ENCODE peak calls at places on chromosomes 16 and 17, in five cellular contexts. C, E, R, U and S are unnamed samples.

GRCh38 chr17:72937687-72938086 is 154.8 kb downstream of the SLC39A11 start:
- DNase-seq in E (no peak), C (no peak), U (no peak), R (no peak), S (no peak)

GRCh38 chr17:28997811-28998210 is 8.0 kb downstream of the SEZ6 start:
- DNase-seq in U (no peak), R (no peak), E (no peak), C (no peak), S (no peak)

GRCh38 chr17:15236281-15237105 is 28.6 kb downstream of the PMP22 start:
- DNase-seq in R (no peak), C (no peak), U (no peak), E (no peak), S (no peak)

GRCh38 chr16:82368041-82368440 is 198.0 kb upstream of the MPHOSPH6 start:
- DNase-seq in U (no peak), R (peak), C (peak), E (no peak), S (peak)

GRCh38 chr17:51046527-51047384 is 73.9 kb downstream of the SPAG9 start:
- DNase-seq in U (peak), R (no peak), C (peak), E (peak), S (peak)

GRCh38 chr16:77679901-77680300 is 42.4 kb upstream of the NUDT7 start:
- DNase-seq in C (no peak), U (no peak), R (no peak), E (no peak), S (no peak)

GRCh38 chr16:13939821-13940220 is 19.9 kb downstream of the ERCC4 start:
- DNase-seq in U (no peak), C (peak), R (no peak), E (no peak), S (no peak)

GRCh38 chr17:75808905-75809621 is 24.5 kb downstream of the UNK start:
- DNase-seq in E (peak), U (no peak), R (peak), C (no peak), S (peak)

GRCh38 chr17:28889996-28890395 is 7.5 kb downstream of the FLOT2 start:
- DNase-seq in R (no peak), C (no peak), U (no peak), E (no peak), S (no peak)

GRCh38 chr16:68083861-68084503 is 1.2 kb upstream of the NFATC3 start:
- DNase-seq in U (no peak), C (peak), E (no peak), R (peak), S (peak)

GRCh38 chr17:40266882-40267281 is 20.8 kb upstream of the CDC6 start:
- DNase-seq in E (peak), C (no peak), R (no peak), U (no peak), S (no peak)

GRCh38 chr17:652310-652709 is 62.3 kb downstream of the VPS53 start:
- DNase-seq in E (peak), U (no peak), R (no peak), C (no peak), S (no peak)